ENCODE peak calls at places on chromosomes 11 and 22, in six cellular contexts. L is IMR-90, P is A549, E is K562, D is GM12878, S is HepG2. V is an unnamed sample.

GRCh38 chr11:36239636-36240035 is 49.6 kb downstream of the COMMD9 start:
- DNase-seq in L (no peak), P (no peak), E (no peak), D (no peak), S (no peak), V (no peak)

GRCh38 chr11:118670063-118670462 is 9.4 kb downstream of the TREH start:
- DNase-seq in L (no peak), P (no peak), E (no peak), D (no peak), S (no peak), V (no peak)

GRCh38 chr11:29801561-29801960 is 215.3 kb downstream of the KCNA4 start:
- DNase-seq in L (no peak), P (no peak), E (no peak), D (no peak), S (no peak), V (no peak)

GRCh38 chr11:96744697-96745096 is 354.9 kb downstream of the JRKL start:
- DNase-seq in L (peak; percentile 16), P (no peak), E (no peak), D (no peak), S (no peak), V (no peak)

GRCh38 chr22:28799834-28800307 is 498 bp downstream of the XBP1 start:
- DNase-seq in L (peak; percentile 54), P (no peak), E (peak; percentile 56), D (no peak), S (no peak), V (peak; percentile 62)

GRCh38 chr22:23178512-23179254 is 1.6 kb upstream of the BCR start:
- DNase-seq in L (peak; percentile 38), P (peak; percentile 55), E (peak; percentile 100), D (no peak), S (no peak), V (peak; percentile 87)

GRCh38 chr22:31124290-31124689 is 1.5 kb downstream of the INPP5J start:
- DNase-seq in L (no peak), P (no peak), E (no peak), D (no peak), S (no peak), V (no peak)

GRCh38 chr11:26095340-26095739 is 236.6 kb upstream of the ANO3 start:
- DNase-seq in L (no peak), P (peak; percentile 16), E (no peak), D (no peak), S (peak; percentile 2), V (no peak)

GRCh38 chr22:22856364-22856763 is 31.3 kb upstream of the IGLL5 start:
- DNase-seq in L (no peak), P (no peak), E (no peak), D (no peak), S (no peak), V (no peak)

GRCh38 chr11:22976146-22976545 is 115.9 kb upstream of the CCDC179 start:
- DNase-seq in L (peak; percentile 91), P (peak; percentile 18), E (no peak), D (no peak), S (no peak), V (no peak)

GRCh38 chr11:133830931-133831907 is 14.1 kb downstream of the SPATA19 start:
- DNase-seq in L (no peak), P (no peak), E (no peak), D (no peak), S (no peak), V (no peak)

GRCh38 chr22:35313311-35314121 is 13.8 kb downstream of the TOM1 start:
- DNase-seq in L (peak; percentile 96), P (peak; percentile 53), E (no peak), D (no peak), S (peak; percentile 70), V (no peak)

GRCh38 chr11:27296406-27296994 is 66.5 kb downstream of the CCDC34 start:
- DNase-seq in L (peak; percentile 70), P (peak; percentile 72), E (peak; percentile 42), D (no peak), S (peak; percentile 44), V (peak; percentile 43)

GRCh38 chr22:47199261-47199948 is 437.0 kb downstream of the TBC1D22A start:
- DNase-seq in L (no peak), P (no peak), E (no peak), D (no peak), S (no peak), V (no peak)

GRCh38 chr11:16920559-16920958 is 93.7 kb downstream of the PLEKHA7 start:
- DNase-seq in L (no peak), P (no peak), E (no peak), D (no peak), S (no peak), V (no peak)

GRCh38 chr11:64360403-64360980 is 1.5 kb downstream of the RPS6KA4 start:
- DNase-seq in L (no peak), P (no peak), E (no peak), D (no peak), S (no peak), V (no peak)

GRCh38 chr22:30182833-30183232 is 63.7 kb downstream of the LIF start:
- DNase-seq in L (peak; percentile 82), P (no peak), E (no peak), D (no peak), S (no peak), V (no peak)

GRCh38 chr11:7552666-7553065 is 38.9 kb downstream of the PPFIBP2 start:
- DNase-seq in L (no peak), P (no peak), E (no peak), D (no peak), S (no peak), V (no peak)

GRCh38 chr11:7548659-7549283 is 35.0 kb downstream of the PPFIBP2 start:
- DNase-seq in L (no peak), P (peak; percentile 27), E (peak; percentile 34), D (no peak), S (peak; percentile 25), V (peak; percentile 60)

GRCh38 chr11:7555067-7555699 is 41.4 kb downstream of the PPFIBP2 start:
- DNase-seq in L (no peak), P (no peak), E (no peak), D (no peak), S (no peak), V (no peak)

GRCh38 chr11:7549681-7550080 is 35.9 kb downstream of the PPFIBP2 start:
- DNase-seq in L (no peak), P (no peak), E (no peak), D (no peak), S (no peak), V (no peak)

DNA sequence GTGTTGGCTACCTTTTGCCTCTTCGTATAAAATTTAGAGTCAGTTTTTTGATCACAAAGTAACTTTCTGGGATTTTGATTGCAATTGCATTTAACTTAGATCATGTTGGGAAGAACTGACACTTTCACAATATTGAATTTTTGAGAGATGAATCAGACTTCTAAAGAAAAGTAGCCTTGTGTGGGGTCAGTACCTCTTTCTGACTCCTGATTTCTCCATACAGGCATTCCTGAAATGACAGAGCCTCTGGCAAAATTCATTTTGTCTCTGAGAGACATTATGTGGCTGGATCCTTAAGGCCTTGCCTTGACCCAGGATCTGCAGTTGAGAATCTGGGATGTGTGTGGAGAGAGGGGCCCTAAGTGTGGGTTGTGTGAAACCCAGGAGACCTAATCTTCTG is 37.8 kb downstream of the PPFIBP2 start:
- DNase-seq in L (peak; percentile 43), P (no peak), E (no peak), D (no peak), S (no peak), V (no peak)
- TF ChIP-seq BHLHE40 in L (no peak), P (no peak), E (no peak), D (no peak), S (no peak), V (no peak)

DNA sequence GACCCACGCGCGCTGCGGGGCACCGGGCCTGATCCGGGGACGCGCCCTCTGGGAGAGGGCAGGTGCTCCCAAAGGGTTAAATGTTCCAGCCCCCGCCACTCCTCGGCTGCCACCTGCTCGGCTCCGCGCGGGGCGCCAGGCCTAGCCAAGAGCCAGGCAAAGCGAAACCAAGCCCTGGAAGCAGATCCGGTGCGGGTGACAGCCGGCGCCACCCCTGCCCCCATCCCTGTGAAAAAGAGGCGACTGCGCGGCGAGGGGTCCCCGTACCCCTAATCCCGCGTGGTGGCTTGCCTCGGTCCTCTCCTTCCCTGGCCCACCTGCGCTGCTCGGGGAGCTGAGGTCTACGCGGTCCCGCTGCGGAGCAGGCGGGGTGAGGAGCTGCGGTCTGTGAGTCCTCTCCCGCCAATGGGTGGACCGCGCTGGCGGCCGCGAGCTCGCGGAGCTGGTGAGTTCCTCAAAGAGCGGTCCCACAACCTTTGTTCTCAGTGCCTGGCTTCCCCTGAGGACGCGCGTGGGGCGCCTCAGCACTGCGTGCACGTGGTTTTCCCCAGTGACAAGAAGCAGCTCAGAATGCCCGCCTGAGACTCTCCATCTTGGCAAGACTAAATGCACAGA is at the start of gene ME3:
- DNase-seq in L (peak; percentile 44), P (peak; percentile 76), E (no peak), D (no peak), S (no peak), V (no peak)
- TF ChIP-seq BHLHE40 in L (no peak), P (no peak), E (no peak), D (no peak), S (no peak), V (no peak)

DNA sequence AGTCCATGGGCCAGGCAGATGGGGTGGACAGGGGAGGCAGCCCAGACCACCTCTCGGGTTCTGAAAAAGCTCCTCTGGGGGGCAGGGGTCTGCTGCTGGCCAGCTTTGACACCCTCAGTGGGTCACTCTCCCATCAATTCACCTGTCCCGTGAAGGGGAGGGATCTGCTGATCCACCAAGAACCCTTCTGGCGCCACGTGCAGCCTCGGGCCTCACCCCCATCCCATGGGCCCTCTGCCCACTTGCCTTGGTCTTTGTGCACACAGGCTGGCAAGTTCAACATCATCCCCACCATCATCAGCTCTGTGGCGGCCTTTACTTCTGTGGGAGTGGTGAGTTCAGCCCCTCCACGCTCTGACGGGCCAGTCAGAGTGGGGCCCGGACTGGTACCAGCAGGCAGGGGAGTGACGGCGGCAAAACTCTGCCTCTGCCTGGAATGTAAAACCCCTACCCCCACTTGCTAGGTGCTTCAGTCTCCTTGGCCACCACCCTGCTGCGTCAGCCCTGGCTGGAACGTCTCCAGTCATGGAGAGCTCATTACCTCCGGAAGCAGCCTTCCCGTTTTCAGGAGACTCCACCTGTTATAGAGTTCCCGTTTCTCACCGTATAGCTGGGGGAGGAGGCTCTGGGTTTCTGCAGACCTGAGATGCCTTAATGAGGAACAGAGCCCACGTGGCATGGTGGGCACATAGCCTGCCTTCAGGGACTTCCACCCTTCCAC is 12.7 kb downstream of the PRG3 start:
- DNase-seq in L (no peak), P (no peak), E (no peak), D (no peak), S (no peak), V (no peak)
- TF ChIP-seq BHLHE40 in L (no peak), P (no peak), E (no peak), D (no peak), S (no peak), V (no peak)

DNA sequence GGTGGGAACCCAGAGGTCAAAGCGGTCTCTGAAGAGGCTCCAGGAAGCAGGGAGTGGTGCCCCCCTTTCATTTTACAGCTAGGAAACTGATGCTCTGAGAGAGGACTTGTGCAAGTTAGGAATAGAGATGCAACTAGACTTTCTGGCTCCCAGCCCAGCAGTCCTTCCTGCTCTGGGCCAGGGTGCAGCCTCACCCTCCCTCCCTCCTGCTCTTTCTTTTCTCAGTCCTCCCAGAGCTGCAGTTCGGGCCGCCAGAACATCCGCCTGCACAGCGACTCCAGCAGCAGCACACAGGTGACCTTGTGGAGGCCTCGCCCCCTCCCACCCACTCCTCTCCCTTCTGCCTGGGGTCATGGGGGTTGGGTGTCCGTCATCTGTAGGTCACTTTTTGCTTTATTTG is 51.5 kb downstream of the LHFPL7 start:
- DNase-seq in L (no peak), P (peak; percentile 72), E (no peak), D (no peak), S (peak; percentile 61), V (no peak)
- TF ChIP-seq BHLHE40 in L (no peak), P (no peak), E (no peak), D (no peak), S (no peak), V (no peak)

GRCh38 chr22:17917490-17917983 is 106.8 kb downstream of the MICAL3 start:
- DNase-seq in L (no peak), P (no peak), E (peak; percentile 91), D (no peak), S (no peak), V (no peak)
- TF ChIP-seq BHLHE40 in L (no peak), P (no peak), E (no peak), D (no peak), S (no peak), V (no peak)

V was measured in HEK293T.